ENCODE peak calls at places on chromosomes 1 and 21, in seven cellular contexts. A, O, Z, Q, S, G and R are unnamed samples.

GRCh38 chr1:110136911-110137310 is 13.4 kb upstream of the SLC6A17 start:
- DNase-seq in O (peak; percentile 64), Z (no peak), Q (peak; percentile 84), S (no peak), A (no peak), G (no peak), R (no peak)

GRCh38 chr1:41679994-41680393 is 195.5 kb upstream of the EDN2 start:
- DNase-seq in G (no peak), A (no peak), O (no peak), S (no peak), Q (no peak), Z (no peak), R (no peak)

GRCh38 chr1:54249798-54250497 is 50.0 kb downstream of the MRPL37 start:
- DNase-seq in A (peak; percentile 59), Q (peak; percentile 68), S (peak; percentile 54), O (no peak), Z (no peak), G (no peak), R (peak; percentile 68)

GRCh38 chr1:3869751-3870301 is 12.6 kb downstream of the DFFB start:
- DNase-seq in G (no peak), A (no peak), Z (no peak), O (no peak), Q (peak; percentile 58), S (no peak), R (peak; percentile 21)

GRCh38 chr1:115060501-115060900 is 28.8 kb downstream of the TSPAN2 start:
- DNase-seq in O (no peak), Z (no peak), Q (no peak), S (peak; percentile 4), A (no peak), G (no peak), R (no peak)

GRCh38 chr1:27968692-27969091 is 8.9 kb downstream of the XKR8 start:
- DNase-seq in Z (no peak), Q (no peak), G (no peak), S (peak; percentile 94), O (no peak), A (peak; percentile 92), R (no peak)

GRCh38 chr21:31557421-31557955 is 102.0 kb upstream of the SOD1 start:
- DNase-seq in G (no peak), Q (peak; percentile 31), Z (no peak), S (no peak), A (no peak), O (peak; percentile 32), R (no peak)

GRCh38 chr1:39653546-39654031 is 14.1 kb upstream of the HEYL start:
- DNase-seq in A (no peak), Z (peak; percentile 73), O (peak; percentile 84), Q (peak; percentile 71), S (peak; percentile 78), G (peak; percentile 62), R (peak; percentile 72)

GRCh38 chr1:34777519-34778321 is 3.3 kb upstream of the GJB3 start:
- DNase-seq in Z (no peak), Q (no peak), O (no peak), G (no peak), A (no peak), S (no peak), R (no peak)

GRCh38 chr1:58879464-58879863 is 95.6 kb upstream of the JUN start:
- DNase-seq in O (no peak), Q (no peak), A (no peak), Z (no peak), S (peak; percentile 45), G (no peak), R (no peak)

GRCh38 chr1:176178316-176178715 is 28.8 kb downstream of the COP1 start:
- DNase-seq in G (no peak), S (no peak), Z (peak; percentile 47), Q (no peak), A (no peak), O (no peak), R (no peak)

GRCh38 chr1:109787845-109788605 is 24.3 kb upstream of the EPS8L3 start:
- DNase-seq in Z (no peak), Q (no peak), S (no peak), A (no peak), O (no peak), G (peak; percentile 29), R (no peak)

GRCh38 chr1:210792703-210793102 is 341.2 kb downstream of the KCNH1 start:
- DNase-seq in G (no peak), Z (no peak), Q (no peak), S (peak; percentile 87), O (no peak), A (peak; percentile 75), R (no peak)

GRCh38 chr1:89721351-89721750 is 88.4 kb downstream of the LRRC8C start:
- DNase-seq in Q (no peak), A (peak; percentile 46), Z (peak; percentile 43), G (no peak), O (peak; percentile 45), S (peak; percentile 57), R (no peak)

GRCh38 chr1:225767591-225768540 is 9.8 kb upstream of the SRP9 start:
- DNase-seq in O (no peak), S (peak; percentile 56), A (no peak), G (peak; percentile 45), Z (peak; percentile 64), Q (no peak), R (no peak)

GRCh38 chr1:32867151-32867550 is 3.6 kb downstream of the FNDC5 start:
- DNase-seq in Z (no peak), G (no peak), Q (no peak), O (no peak), S (no peak), A (no peak), R (no peak)

GRCh38 chr1:202159534-202160371 is 649 bp downstream of the PTPN7 start:
- DNase-seq in Z (peak; percentile 76), A (no peak), S (no peak), Q (no peak), O (peak; percentile 79), G (no peak), R (no peak)

GRCh38 chr21:29196664-29197052 is 66.2 kb downstream of the MAP3K7CL start:
- DNase-seq in Q (no peak), G (no peak), O (no peak), Z (no peak), S (peak; percentile 28), A (no peak), R (no peak)

GRCh38 chr1:41689596-41689995 is 205.1 kb upstream of the EDN2 start:
- DNase-seq in S (no peak), Q (no peak), G (no peak), O (no peak), A (no peak), Z (no peak), R (no peak)

GRCh38 chr1:48530727-48531351 is 58.8 kb upstream of the SPATA6 start:
- DNase-seq in Q (peak; percentile 94), S (peak; percentile 29), Z (peak; percentile 64), A (no peak), G (peak; percentile 59), O (peak; percentile 69), R (peak; percentile 85)

GRCh38 chr1:32448773-32449456 is 16.0 kb upstream of the ZBTB8B start:
- DNase-seq in O (no peak), S (no peak), Z (peak; percentile 44), G (no peak), Q (no peak), A (no peak), R (peak; percentile 82)

GRCh38 chr1:150127868-150128267 is 21.8 kb upstream of the PLEKHO1 start:
- DNase-seq in Q (no peak), Z (no peak), S (peak; percentile 33), G (no peak), O (no peak), A (no peak), R (no peak)

GRCh38 chr1:203906932-203907331 is 45.5 kb downstream of the SNRPE start:
- DNase-seq in Q (peak; percentile 13), S (peak; percentile 93), A (peak; percentile 90), Z (no peak), G (no peak), O (no peak), R (no peak)